ENCODE peak calls at places on chromosomes 3 and 15, in eight cellular contexts. One of them, this sample, is unnamed.

GRCh38 chr3:127760361-127760760 is 62.0 kb downstream of the MGLL start:
- DNase-seq in left ventricle myocardium inferior: peak; percentile 63
- DNase-seq in neural progenitor cell: no peak
- DNase-seq in osteoblast: no peak
- DNase-seq in AG09309: no peak
- DNase-seq in transverse colon: no peak
- DNase-seq in A549: no peak
- DNase-seq in adrenal gland: no peak
- DNase-seq in this sample: no peak

GRCh38 chr3:63912768-63913588 is 795 bp upstream of the SCAANT1 start:
- DNase-seq in AG09309: no peak
- DNase-seq in adrenal gland: peak; percentile 82
- DNase-seq in neural progenitor cell: peak; percentile 54
- DNase-seq in A549: peak; percentile 54
- DNase-seq in transverse colon: peak; percentile 81
- DNase-seq in osteoblast: peak; percentile 90
- DNase-seq in left ventricle myocardium inferior: peak; percentile 36
- DNase-seq in this sample: peak; percentile 68

GRCh38 chr3:149638401-149639092 is 19.3 kb downstream of the WWTR1 start:
- DNase-seq in A549: no peak
- DNase-seq in neural progenitor cell: no peak
- DNase-seq in left ventricle myocardium inferior: no peak
- DNase-seq in transverse colon: no peak
- DNase-seq in AG09309: no peak
- DNase-seq in adrenal gland: peak; percentile 42
- DNase-seq in osteoblast: peak; percentile 58
- DNase-seq in this sample: no peak

GRCh38 chr15:100111103-100112060 is 230.4 kb downstream of the ADAMTS17 start:
- DNase-seq in neural progenitor cell: no peak
- DNase-seq in transverse colon: peak; percentile 21
- DNase-seq in AG09309: peak; percentile 59
- DNase-seq in left ventricle myocardium inferior: peak; percentile 69
- DNase-seq in osteoblast: peak; percentile 93
- DNase-seq in adrenal gland: peak; percentile 75
- DNase-seq in A549: no peak
- DNase-seq in this sample: no peak

GRCh38 chr15:90681056-90681455 is 36.1 kb upstream of the BLM start:
- DNase-seq in neural progenitor cell: no peak
- DNase-seq in adrenal gland: no peak
- DNase-seq in AG09309: no peak
- DNase-seq in osteoblast: no peak
- DNase-seq in left ventricle myocardium inferior: no peak
- DNase-seq in A549: no peak
- DNase-seq in transverse colon: no peak
- DNase-seq in this sample: no peak

GRCh38 chr3:190369701-190370295 is 18.2 kb upstream of the CLDN16 start:
- DNase-seq in transverse colon: no peak
- DNase-seq in A549: no peak
- DNase-seq in neural progenitor cell: no peak
- DNase-seq in AG09309: no peak
- DNase-seq in osteoblast: no peak
- DNase-seq in left ventricle myocardium inferior: no peak
- DNase-seq in adrenal gland: no peak
- DNase-seq in this sample: no peak

GRCh38 chr15:55766676-55767075 is 23.7 kb upstream of the PRTG start:
- DNase-seq in A549: no peak
- DNase-seq in transverse colon: no peak
- DNase-seq in left ventricle myocardium inferior: no peak
- DNase-seq in osteoblast: no peak
- DNase-seq in AG09309: no peak
- DNase-seq in adrenal gland: no peak
- DNase-seq in neural progenitor cell: no peak
- DNase-seq in this sample: no peak

GRCh38 chr3:45933586-45933985 is 9.7 kb upstream of the CXCR6 start:
- DNase-seq in neural progenitor cell: no peak
- DNase-seq in left ventricle myocardium inferior: no peak
- DNase-seq in transverse colon: no peak
- DNase-seq in A549: no peak
- DNase-seq in osteoblast: no peak
- DNase-seq in adrenal gland: no peak
- DNase-seq in AG09309: no peak
- DNase-seq in this sample: no peak

GRCh38 chr3:178711753-178712152 is 175.5 kb downstream of the KCNMB2 start:
- DNase-seq in adrenal gland: no peak
- DNase-seq in AG09309: no peak
- DNase-seq in transverse colon: no peak
- DNase-seq in osteoblast: no peak
- DNase-seq in left ventricle myocardium inferior: no peak
- DNase-seq in A549: no peak
- DNase-seq in neural progenitor cell: no peak
- DNase-seq in this sample: no peak

GRCh38 chr15:96838088-96838487 is 507.6 kb downstream of the NR2F2 start:
- DNase-seq in neural progenitor cell: no peak
- DNase-seq in AG09309: no peak
- DNase-seq in left ventricle myocardium inferior: no peak
- DNase-seq in adrenal gland: no peak
- DNase-seq in osteoblast: no peak
- DNase-seq in A549: no peak
- DNase-seq in transverse colon: no peak
- DNase-seq in this sample: no peak

GRCh38 chr15:75306188-75306587 is 23.6 kb downstream of the GOLGA6D start:
- DNase-seq in osteoblast: no peak
- DNase-seq in AG09309: no peak
- DNase-seq in adrenal gland: no peak
- DNase-seq in transverse colon: no peak
- DNase-seq in neural progenitor cell: no peak
- DNase-seq in A549: no peak
- DNase-seq in left ventricle myocardium inferior: no peak
- DNase-seq in this sample: no peak

GRCh38 chr3:52847726-52848125 is 12.9 kb upstream of the MUSTN1 start:
- DNase-seq in transverse colon: no peak
- DNase-seq in left ventricle myocardium inferior: no peak
- DNase-seq in A549: no peak
- DNase-seq in neural progenitor cell: no peak
- DNase-seq in AG09309: no peak
- DNase-seq in osteoblast: no peak
- DNase-seq in adrenal gland: no peak
- DNase-seq in this sample: no peak

GRCh38 chr3:172129868-172130751 is 90.7 kb downstream of the FNDC3B start:
- DNase-seq in adrenal gland: peak; percentile 97
- DNase-seq in A549: peak; percentile 84
- DNase-seq in osteoblast: peak; percentile 87
- DNase-seq in neural progenitor cell: no peak
- DNase-seq in AG09309: peak; percentile 98
- DNase-seq in transverse colon: peak; percentile 83
- DNase-seq in left ventricle myocardium inferior: peak; percentile 91
- DNase-seq in this sample: no peak

GRCh38 chr3:29240248-29240647 is 40.6 kb upstream of the RBMS3 start:
- DNase-seq in left ventricle myocardium inferior: no peak
- DNase-seq in adrenal gland: no peak
- DNase-seq in AG09309: no peak
- DNase-seq in A549: no peak
- DNase-seq in transverse colon: no peak
- DNase-seq in neural progenitor cell: no peak
- DNase-seq in osteoblast: no peak
- DNase-seq in this sample: no peak

GRCh38 chr3:184354121-184354728 is 7.2 kb downstream of the CLCN2 start:
- DNase-seq in A549: peak; percentile 47
- DNase-seq in neural progenitor cell: peak; percentile 69
- DNase-seq in adrenal gland: peak; percentile 66
- DNase-seq in AG09309: no peak
- DNase-seq in osteoblast: peak; percentile 95
- DNase-seq in transverse colon: peak; percentile 66
- DNase-seq in left ventricle myocardium inferior: no peak
- DNase-seq in this sample: peak; percentile 89

GRCh38 chr3:49327485-49327884 is 12.4 kb downstream of the USP4 start:
- DNase-seq in transverse colon: no peak
- DNase-seq in adrenal gland: no peak
- DNase-seq in left ventricle myocardium inferior: no peak
- DNase-seq in A549: no peak
- DNase-seq in neural progenitor cell: peak; percentile 16
- DNase-seq in AG09309: no peak
- DNase-seq in osteoblast: no peak
- DNase-seq in this sample: no peak

GRCh38 chr15:34436956-34437442 is 609 bp downstream of the GOLGA8A start:
- DNase-seq in A549: no peak
- DNase-seq in neural progenitor cell: peak; percentile 82
- DNase-seq in transverse colon: peak; percentile 39
- DNase-seq in AG09309: no peak
- DNase-seq in adrenal gland: no peak
- DNase-seq in left ventricle myocardium inferior: peak; percentile 33
- DNase-seq in osteoblast: peak; percentile 89
- DNase-seq in this sample: no peak

GRCh38 chr3:128483657-128484403 is 9.2 kb downstream of the GATA2 start:
- DNase-seq in osteoblast: peak; percentile 68
- DNase-seq in A549: no peak
- DNase-seq in AG09309: no peak
- DNase-seq in adrenal gland: no peak
- DNase-seq in left ventricle myocardium inferior: no peak
- DNase-seq in neural progenitor cell: peak; percentile 63
- DNase-seq in transverse colon: no peak
- DNase-seq in this sample: no peak

GRCh38 chr3:197487911-197488391 is 67.8 kb downstream of the BDH1 start:
- DNase-seq in AG09309: peak; percentile 83
- DNase-seq in adrenal gland: peak; percentile 79
- DNase-seq in transverse colon: no peak
- DNase-seq in left ventricle myocardium inferior: peak; percentile 50
- DNase-seq in osteoblast: peak; percentile 96
- DNase-seq in neural progenitor cell: no peak
- DNase-seq in A549: peak; percentile 51
- DNase-seq in this sample: no peak

GRCh38 chr3:53269888-53270880 is 14.4 kb upstream of the TKT start:
- DNase-seq in left ventricle myocardium inferior: peak; percentile 80
- DNase-seq in A549: peak; percentile 91
- DNase-seq in osteoblast: peak; percentile 97
- DNase-seq in adrenal gland: peak; percentile 93
- DNase-seq in neural progenitor cell: peak; percentile 88
- DNase-seq in AG09309: peak; percentile 97
- DNase-seq in transverse colon: peak; percentile 82
- DNase-seq in this sample: peak; percentile 72

GRCh38 chr15:93771429-93772020 is 459.8 kb upstream of the MCTP2 start:
- DNase-seq in adrenal gland: no peak
- DNase-seq in osteoblast: no peak
- DNase-seq in A549: no peak
- DNase-seq in neural progenitor cell: no peak
- DNase-seq in AG09309: no peak
- DNase-seq in transverse colon: no peak
- DNase-seq in left ventricle myocardium inferior: no peak
- DNase-seq in this sample: no peak

DNA sequence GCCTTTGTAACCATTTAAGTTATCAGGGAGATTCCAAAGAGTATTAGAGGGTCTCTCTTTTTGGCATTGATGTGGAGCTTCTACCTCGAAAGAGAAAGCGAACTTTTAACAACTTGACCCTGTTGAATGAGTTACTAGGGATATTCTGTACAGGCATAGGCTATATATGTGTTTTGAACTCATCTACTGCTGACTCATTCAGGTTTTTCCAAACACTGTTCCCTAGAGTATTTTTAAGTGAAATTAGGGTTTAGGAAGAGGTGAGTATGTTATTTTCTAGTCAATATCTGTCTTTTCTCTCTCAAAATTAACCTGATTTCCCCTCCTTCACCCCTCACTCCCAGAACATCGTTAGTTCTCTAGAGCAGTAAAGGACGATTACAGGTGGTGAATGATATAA is 228.1 kb upstream of the C2CD4B start:
- DNase-seq in transverse colon: no peak
- DNase-seq in adrenal gland: no peak
- DNase-seq in A549: no peak
- DNase-seq in left ventricle myocardium inferior: no peak
- DNase-seq in osteoblast: peak; percentile 87
- DNase-seq in neural progenitor cell: no peak
- DNase-seq in AG09309: no peak
- DNase-seq in this sample: no peak
- H3K4me3 ChIP-seq in transverse colon: no peak overlapping the region
- H3K4me3 ChIP-seq in adrenal gland: no peak overlapping the region
- H3K4me3 ChIP-seq in A549: no peak overlapping the region
- H3K4me3 ChIP-seq in left ventricle myocardium inferior: peak overlapping the region; percentile 95
- H3K4me3 ChIP-seq in osteoblast: peak overlapping the region; percentile 98
- H3K4me3 ChIP-seq in neural progenitor cell: no peak overlapping the region
- H3K4me3 ChIP-seq in AG09309: no peak overlapping the region
- H3K4me3 ChIP-seq in this sample: no peak overlapping the region

GRCh38 chr3:170350515-170351413 is 6.8 kb upstream of the SKIL start:
- DNase-seq in adrenal gland: no peak
- DNase-seq in osteoblast: no peak
- DNase-seq in neural progenitor cell: no peak
- DNase-seq in A549: no peak
- DNase-seq in transverse colon: no peak
- DNase-seq in AG09309: no peak
- DNase-seq in left ventricle myocardium inferior: no peak
- DNase-seq in this sample: no peak

GRCh38 chr3:170355738-170356595 is 1.5 kb upstream of the SKIL start:
- DNase-seq in neural progenitor cell: peak; percentile 60
- DNase-seq in A549: no peak
- DNase-seq in adrenal gland: peak; percentile 64
- DNase-seq in transverse colon: peak; percentile 56
- DNase-seq in AG09309: no peak
- DNase-seq in left ventricle myocardium inferior: peak; percentile 54
- DNase-seq in osteoblast: no peak
- DNase-seq in this sample: no peak

GRCh38 chr3:170356596-170357175 is 829 bp upstream of the SKIL start:
- DNase-seq in transverse colon: peak; percentile 89
- DNase-seq in AG09309: peak; percentile 37
- DNase-seq in left ventricle myocardium inferior: peak; percentile 90
- DNase-seq in osteoblast: no peak
- DNase-seq in adrenal gland: peak; percentile 86
- DNase-seq in neural progenitor cell: peak; percentile 93
- DNase-seq in A549: peak; percentile 62
- DNase-seq in this sample: peak; percentile 83

GRCh38 chr3:170352936-170353335 is 4.6 kb upstream of the SKIL start:
- DNase-seq in AG09309: no peak
- DNase-seq in transverse colon: no peak
- DNase-seq in osteoblast: no peak
- DNase-seq in neural progenitor cell: no peak
- DNase-seq in adrenal gland: no peak
- DNase-seq in A549: no peak
- DNase-seq in left ventricle myocardium inferior: no peak
- DNase-seq in this sample: no peak

GRCh38 chr3:170353485-170353884 is 4.0 kb upstream of the SKIL start:
- DNase-seq in left ventricle myocardium inferior: no peak
- DNase-seq in A549: no peak
- DNase-seq in AG09309: no peak
- DNase-seq in neural progenitor cell: no peak
- DNase-seq in adrenal gland: no peak
- DNase-seq in osteoblast: no peak
- DNase-seq in transverse colon: no peak
- DNase-seq in this sample: no peak
- H3K4me3 ChIP-seq in left ventricle myocardium inferior: no peak overlapping the region
- H3K4me3 ChIP-seq in A549: no peak overlapping the region
- H3K4me3 ChIP-seq in AG09309: no peak overlapping the region
- H3K4me3 ChIP-seq in neural progenitor cell: no peak overlapping the region
- H3K4me3 ChIP-seq in adrenal gland: no peak overlapping the region
- H3K4me3 ChIP-seq in osteoblast: no peak overlapping the region
- H3K4me3 ChIP-seq in transverse colon: no peak overlapping the region
- H3K4me3 ChIP-seq in this sample: no peak overlapping the region

GRCh38 chr3:34676431-34676830 is 878.0 kb downstream of the PDCD6IP start:
- DNase-seq in transverse colon: no peak
- DNase-seq in left ventricle myocardium inferior: no peak
- DNase-seq in osteoblast: no peak
- DNase-seq in neural progenitor cell: no peak
- DNase-seq in A549: no peak
- DNase-seq in AG09309: no peak
- DNase-seq in adrenal gland: no peak
- DNase-seq in this sample: no peak
- H3K4me3 ChIP-seq in transverse colon: no peak overlapping the region
- H3K4me3 ChIP-seq in left ventricle myocardium inferior: no peak overlapping the region
- H3K4me3 ChIP-seq in osteoblast: no peak overlapping the region
- H3K4me3 ChIP-seq in neural progenitor cell: no peak overlapping the region
- H3K4me3 ChIP-seq in A549: no peak overlapping the region
- H3K4me3 ChIP-seq in AG09309: no peak overlapping the region
- H3K4me3 ChIP-seq in adrenal gland: no peak overlapping the region
- H3K4me3 ChIP-seq in this sample: no peak overlapping the region

GRCh38 chr3:12797892-12798558 is 1.5 kb downstream of the CAND2 start:
- DNase-seq in osteoblast: no peak
- DNase-seq in neural progenitor cell: no peak
- DNase-seq in left ventricle myocardium inferior: no peak
- DNase-seq in adrenal gland: no peak
- DNase-seq in transverse colon: no peak
- DNase-seq in A549: no peak
- DNase-seq in AG09309: no peak
- DNase-seq in this sample: peak; percentile 88
- H3K4me3 ChIP-seq in osteoblast: no peak overlapping the region
- H3K4me3 ChIP-seq in neural progenitor cell: no peak overlapping the region
- H3K4me3 ChIP-seq in left ventricle myocardium inferior: peak overlapping the region; percentile 79
- H3K4me3 ChIP-seq in adrenal gland: no peak overlapping the region
- H3K4me3 ChIP-seq in transverse colon: no peak overlapping the region
- H3K4me3 ChIP-seq in A549: no peak overlapping the region
- H3K4me3 ChIP-seq in AG09309: no peak overlapping the region
- H3K4me3 ChIP-seq in this sample: peak overlapping the region; percentile 65

This sample was measured in Karpas-422.